ENCODE peak calls at places on chromosomes 11 and 22, in six cellular contexts. V, T, S, D, A and P are unnamed samples.

GRCh38 chr11:118533769-118534729 is 3.1 kb downstream of the TMEM25 start:
- DNase-seq in T (no peak), S (no peak), A (no peak), D (no peak), V (no peak), P (no peak)

GRCh38 chr11:11987503-11988022 is 20.9 kb downstream of the DKK3 start:
- DNase-seq in A (no peak), T (peak; percentile 58), S (no peak), D (no peak), V (peak; percentile 74), P (peak; percentile 51)

GRCh38 chr22:39920134-39920743 is 19.4 kb downstream of the GRAP2 start:
- DNase-seq in V (no peak), A (no peak), T (no peak), S (no peak), D (no peak), P (no peak)

GRCh38 chr11:134562176-134562575 is 150.1 kb upstream of the B3GAT1 start:
- DNase-seq in V (no peak), T (no peak), S (no peak), A (no peak), D (no peak), P (no peak)

GRCh38 chr11:132158091-132158490 is 787.7 kb downstream of the NTM start:
- DNase-seq in D (peak; percentile 37), V (peak; percentile 39), A (no peak), T (peak; percentile 50), S (no peak), P (peak; percentile 71)

GRCh38 chr11:66543263-66544107 is 2.4 kb downstream of the ZDHHC24 start:
- DNase-seq in A (peak; percentile 82), D (peak; percentile 52), S (no peak), T (no peak), V (no peak), P (peak; percentile 80)

GRCh38 chr11:8067929-8068575 is 13.0 kb upstream of the TUB start:
- DNase-seq in S (no peak), A (peak; percentile 74), D (no peak), T (no peak), V (no peak), P (no peak)

GRCh38 chr11:128214263-128214662 is 373.1 kb downstream of the ETS1 start:
- DNase-seq in V (no peak), S (no peak), A (no peak), T (no peak), D (no peak), P (no peak)

GRCh38 chr11:2178906-2179494 is 7.4 kb upstream of the TH start:
- DNase-seq in D (no peak), A (no peak), T (peak; percentile 96), V (peak; percentile 69), S (no peak), P (no peak)

GRCh38 chr11:18490319-18490718 is 34.7 kb downstream of the LDHAL6A start:
- DNase-seq in D (no peak), V (peak; percentile 27), T (peak; percentile 40), S (no peak), A (no peak), P (no peak)

GRCh38 chr22:40281717-40282116 is 64.6 kb upstream of the ADSL start:
- DNase-seq in T (no peak), D (no peak), A (no peak), S (no peak), V (no peak), P (no peak)

DNA sequence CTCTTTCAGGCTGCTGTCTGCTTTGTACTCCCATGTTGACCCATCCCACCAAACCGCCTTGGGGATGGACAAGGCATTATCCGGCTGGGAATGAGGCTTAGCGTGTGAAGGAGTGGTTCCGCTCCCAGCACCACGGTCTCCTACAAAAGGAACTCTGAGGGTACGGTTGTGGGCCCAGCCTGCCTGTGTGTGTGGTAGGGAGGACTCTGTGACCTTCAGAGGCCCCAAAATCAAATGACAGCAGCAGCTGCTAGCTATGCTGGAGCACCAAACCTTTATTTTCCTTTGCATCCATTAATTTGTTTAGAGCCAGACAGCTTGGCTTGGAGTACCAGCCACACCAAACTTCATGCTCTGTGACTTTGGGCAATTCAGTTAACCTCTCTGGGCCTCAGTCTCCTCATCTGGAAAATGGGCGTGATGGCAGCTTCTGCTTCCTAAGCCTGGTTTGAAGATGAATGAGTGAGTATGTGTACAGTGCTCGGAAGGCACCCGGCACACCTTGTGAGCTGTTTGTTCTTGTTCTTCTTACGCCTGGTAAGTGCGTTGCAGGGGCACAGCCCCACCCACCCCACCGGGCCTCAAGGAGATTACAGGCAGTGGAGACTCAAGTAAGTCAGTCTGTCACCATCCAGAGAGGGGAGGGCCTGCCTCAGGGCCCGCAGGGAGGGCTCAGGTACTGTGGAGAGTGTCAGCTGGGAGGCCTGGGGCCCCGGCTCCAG is 25.3 kb downstream of the MB start:
- DNase-seq in V (no peak), S (no peak), T (no peak), D (no peak), A (no peak), P (no peak)
- H3F3A ChIP-seq in V (peaks cover 17% of the 10 kb centered on the region), S (no peaks in the 10 kb centered on the region), T (no peaks in the 10 kb centered on the region), D (no peaks in the 10 kb centered on the region), A (peaks cover 10% of the 10 kb centered on the region), P (no peaks in the 10 kb centered on the region)

DNA sequence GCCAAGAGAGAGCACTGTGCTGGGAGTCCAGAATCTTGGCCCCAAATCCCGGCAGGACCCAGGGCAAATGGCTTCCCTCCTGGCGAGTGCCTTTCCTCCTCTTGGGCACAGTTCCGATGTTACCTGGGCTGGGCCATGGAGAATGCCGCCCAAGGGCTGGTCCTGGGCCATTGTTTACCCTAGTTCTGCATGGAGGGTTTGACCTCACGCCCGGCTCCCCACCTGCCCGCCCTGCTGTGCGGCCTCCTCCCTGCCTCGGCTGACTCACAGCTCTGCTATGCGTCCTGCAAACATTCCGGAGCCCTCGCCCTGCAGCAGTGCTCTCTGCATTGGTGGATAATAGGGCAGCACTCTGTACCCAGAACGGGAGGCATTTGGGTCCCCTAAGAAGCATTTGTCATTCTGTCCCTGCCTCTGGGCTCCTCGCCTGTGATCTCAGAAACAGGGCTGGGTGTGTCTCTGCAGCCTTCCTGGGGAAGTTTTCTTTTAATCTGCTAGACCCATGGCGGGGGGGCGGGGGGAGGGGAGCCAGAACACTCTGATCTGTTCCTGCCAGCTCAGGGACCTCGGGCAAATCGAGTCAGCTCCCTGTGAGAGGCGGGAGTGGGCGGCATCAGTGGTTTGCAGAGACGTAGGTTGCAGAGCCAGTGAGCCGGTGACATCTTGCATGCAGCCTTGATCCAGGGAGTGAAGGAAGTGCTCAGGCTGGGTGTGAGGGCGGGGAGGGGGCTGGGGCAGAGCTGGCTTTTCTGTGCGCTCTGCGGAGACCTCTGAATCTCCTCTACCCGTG is 32.9 kb upstream of the SMIM38 start:
- DNase-seq in D (peak; percentile 80), S (no peak), V (peak; percentile 79), T (peak; percentile 100), A (peak; percentile 58), P (peak; percentile 92)
- H3K4me3 ChIP-seq in D (peak overlapping the region; percentile 38), S (no peak overlapping the region), V (peak overlapping the region; percentile 40), T (peak overlapping the region; percentile 41), A (no peak overlapping the region), P (peak overlapping the region; percentile 46)

GRCh38 chr22:25403284-25403606 is 161.2 kb upstream of the GRK3 start:
- DNase-seq in A (no peak), V (no peak), D (no peak), T (no peak), S (no peak), P (no peak)
- TF ChIP-seq EZH2phosphoT487 in A (no peak), V (no peak), D (no peak), T (no peak), S (no peak), P (no peak)

GRCh38 chr22:50271011-50271394 is 823 bp upstream of the MAPK11 start:
- DNase-seq in D (no peak), A (no peak), S (no peak), V (no peak), T (no peak), P (no peak)
- H3F3A ChIP-seq in D (peaks cover 34% of the 10 kb centered on the region), A (peaks cover 36% of the 10 kb centered on the region), S (peaks cover 12% of the 10 kb centered on the region), V (peaks cover 8% of the 10 kb centered on the region), T (no peaks in the 10 kb centered on the region), P (peaks cover 8% of the 10 kb centered on the region)

GRCh38 chr22:30804626-30805025 is 110.0 kb downstream of the OSBP2 start:
- DNase-seq in S (no peak), A (no peak), D (no peak), T (peak; percentile 22), V (no peak), P (no peak)

GRCh38 chr22:30801695-30802094 is 107.0 kb downstream of the OSBP2 start:
- DNase-seq in D (no peak), V (no peak), T (no peak), S (no peak), A (no peak), P (no peak)

GRCh38 chr22:30806391-30806861 is 111.8 kb downstream of the OSBP2 start:
- DNase-seq in T (peak; percentile 81), D (peak; percentile 60), A (no peak), S (no peak), V (peak; percentile 51), P (peak; percentile 60)

GRCh38 chr22:30803679-30804078 is 109.0 kb downstream of the OSBP2 start:
- DNase-seq in T (no peak), S (no peak), V (no peak), A (no peak), D (no peak), P (no peak)

DNA sequence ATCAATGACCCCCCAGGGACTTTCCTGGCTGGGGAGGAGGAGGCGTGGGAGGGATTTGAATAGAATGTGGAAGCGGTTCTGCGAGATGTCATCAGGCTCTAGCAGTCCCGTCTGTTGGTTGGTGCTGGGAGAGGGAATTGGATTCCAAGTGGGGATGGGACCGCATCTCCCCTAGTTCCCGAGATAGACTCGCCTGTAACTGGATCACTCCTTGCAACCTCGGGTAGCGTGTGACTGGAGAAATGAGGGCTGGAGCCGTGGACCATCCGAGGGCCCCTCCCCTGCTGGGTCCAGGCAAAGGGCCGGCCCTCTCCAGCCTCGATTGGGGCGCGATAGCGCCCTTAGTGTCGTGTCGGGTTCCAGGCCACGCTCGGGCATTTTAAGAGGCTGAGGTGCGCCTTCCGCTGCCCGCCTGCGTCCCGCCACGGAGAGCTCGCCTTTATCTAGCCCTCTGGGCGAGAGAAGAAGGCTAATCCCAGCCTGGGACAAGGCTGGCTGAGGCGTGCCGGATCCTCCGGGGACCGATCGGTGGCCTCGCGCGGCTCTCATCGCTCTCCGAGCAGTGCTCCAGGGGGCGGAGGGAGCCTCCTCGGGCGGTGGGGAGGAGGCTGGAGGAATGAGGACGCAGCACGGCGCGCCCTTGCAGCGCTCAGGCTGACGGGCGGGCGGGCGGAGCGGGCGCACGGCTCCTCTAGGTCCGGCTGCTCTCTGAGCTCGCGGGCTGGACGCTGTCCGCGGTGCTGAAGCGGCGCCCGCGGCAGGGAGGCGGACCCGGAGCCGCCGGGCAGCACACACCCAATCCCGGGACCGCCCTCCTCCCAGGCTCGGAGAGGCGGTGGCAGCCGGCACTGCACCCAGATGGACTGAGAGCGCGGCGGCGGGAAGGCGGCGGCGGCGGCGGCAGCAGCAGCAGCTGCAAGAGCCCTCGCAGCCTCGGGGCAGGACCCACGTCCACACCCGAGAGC is 107.8 kb downstream of the OSBP2 start:
- DNase-seq in A (peak; percentile 90), S (peak; percentile 93), V (peak; percentile 96), D (peak; percentile 97), T (peak; percentile 91), P (peak; percentile 94)
- H3K4me3 ChIP-seq in A (peak overlapping the region; percentile 43), S (no peak overlapping the region), V (peak overlapping the region; percentile 66), D (peak overlapping the region; percentile 48), T (peak overlapping the region; percentile 65), P (peak overlapping the region; percentile 71)

GRCh38 chr22:44188986-44189630 is 8.4 kb downstream of the PARVG start:
- DNase-seq in D (no peak), A (peak; percentile 48), T (no peak), V (no peak), S (no peak), P (no peak)
- TF ChIP-seq EZH2phosphoT487 in D (no peak), A (no peak), T (no peak), V (no peak), S (no peak), P (no peak)

GRCh38 chr22:41893591-41894375 is 21.1 kb downstream of the SHISA8 start:
- DNase-seq in A (no peak), S (no peak), T (no peak), D (no peak), V (no peak), P (no peak)
- H3F3A ChIP-seq in A (no peaks in the 10 kb centered on the region), S (no peaks in the 10 kb centered on the region), T (no peaks in the 10 kb centered on the region), D (no peaks in the 10 kb centered on the region), V (peaks cover under 1% of the 10 kb centered on the region), P (peaks cover 5% of the 10 kb centered on the region)